ENCODE peak calls at places on chromosome 7, in nine cellular contexts. A is cardiac muscle cell, Y is pancreas, K is Panc1, B is GM06990, O is sigmoid colon, P is HCT116, F is stomach, I is tibial nerve. U is an unnamed sample. For H3K36me3 and H3K27me3, the result is how much of the 10 kb centered on the place peaks cover.

GRCh38 chr7:7207876-7208275 is 25.5 kb downstream of the C1GALT1 start:
- DNase-seq in K (no peak), Y (no peak), F (no peak), O (no peak), B (no peak), P (no peak), A (no peak), I (no peak), U (no peak)

GRCh38 chr7:151705744-151706567 is 171.0 kb downstream of the PRKAG2 start:
- DNase-seq in K (no peak), B (no peak), I (no peak), O (no peak), F (no peak), P (peak), Y (no peak), A (peak), U (peak)

GRCh38 chr7:55517191-55517633 is 55.1 kb downstream of the VOPP1 start:
- DNase-seq in B (peak), A (no peak), K (no peak), Y (no peak), P (no peak), O (no peak), F (no peak), I (no peak), U (no peak)

GRCh38 chr7:120550494-120551048 is 277.6 kb downstream of the KCND2 start:
- DNase-seq in P (no peak), K (no peak), I (no peak), Y (no peak), B (no peak), A (no peak), F (no peak), O (no peak), U (no peak)

GRCh38 chr7:21261627-21262564 is 166.0 kb upstream of the SP4 start:
- DNase-seq in B (peak), F (peak), P (peak), O (no peak), I (no peak), K (no peak), A (peak), Y (no peak), U (no peak)

GRCh38 chr7:68244411-68244810 is 1247.8 kb downstream of the TYW1 start:
- DNase-seq in F (no peak), P (no peak), B (no peak), I (no peak), O (no peak), Y (no peak), A (no peak), K (no peak), U (no peak)

GRCh38 chr7:150370612-150371071 is 2.0 kb downstream of the REPIN1 start:
- DNase-seq in Y (no peak), O (no peak), A (no peak), P (no peak), K (no peak), B (no peak), I (no peak), F (no peak), U (no peak)

GRCh38 chr7:135910393-135911036 is 66.6 kb downstream of the MTPN start:
- DNase-seq in O (no peak), I (no peak), A (no peak), F (no peak), K (no peak), B (no peak), P (no peak), Y (no peak), U (no peak)

GRCh38 chr7:130917669-130918128 is 183.7 kb upstream of the KLF14 start:
- DNase-seq in Y (no peak), I (no peak), P (no peak), O (no peak), B (no peak), A (no peak), K (no peak), F (no peak), U (no peak)

GRCh38 chr7:28678421-28678965 is 266.2 kb downstream of the CREB5 start:
- DNase-seq in A (no peak), Y (no peak), P (no peak), B (no peak), F (no peak), O (no peak), K (no peak), I (no peak), U (no peak)

GRCh38 chr7:46291064-46291463 is 370.0 kb upstream of the IGFBP3 start:
- DNase-seq in P (no peak), F (no peak), B (peak), Y (no peak), A (peak), K (no peak), I (no peak), O (no peak), U (no peak)

GRCh38 chr7:1555813-1556540 is at the start of gene TMEM184A:
- DNase-seq in K (no peak), P (peak), I (no peak), Y (peak), F (peak), A (peak), O (no peak), B (peak), U (peak)

GRCh38 chr7:22378199-22378961 is 21.4 kb upstream of the RAPGEF5 start:
- DNase-seq in I (no peak), K (no peak), B (no peak), P (no peak), O (no peak), F (no peak), Y (no peak), A (no peak), U (no peak)

GRCh38 chr7:1919539-1920265 is 249.6 kb downstream of the ELFN1 start:
- DNase-seq in I (no peak), F (peak), P (no peak), K (no peak), O (no peak), A (peak), B (no peak), Y (no peak), U (peak)

GRCh38 chr7:156473476-156474240 is 166.9 kb upstream of the RNF32 start:
- DNase-seq in P (peak), K (peak), A (peak), O (no peak), Y (peak), F (peak), B (no peak), I (no peak), U (no peak)

GRCh38 chr7:7157177-7157886 is 25.0 kb upstream of the C1GALT1 start:
- DNase-seq in K (no peak), Y (no peak), I (no peak), F (no peak), O (no peak), B (no peak), A (no peak), P (no peak), U (no peak)

GRCh38 chr7:5869691-5870090 is 10.9 kb upstream of the OCM start:
- DNase-seq in P (no peak), I (no peak), F (no peak), O (no peak), B (no peak), K (no peak), A (no peak), Y (no peak), U (no peak)

GRCh38 chr7:105800442-105800841 is 76.0 kb downstream of the ATXN7L1 start:
- DNase-seq in B (no peak), A (no peak), K (no peak), P (no peak), I (no peak), O (no peak), Y (no peak), F (no peak), U (no peak)

GRCh38 chr7:43201912-43202311 is 89.5 kb downstream of the HECW1 start:
- DNase-seq in A (no peak), F (no peak), I (no peak), Y (no peak), K (no peak), B (no peak), P (no peak), O (no peak), U (no peak)

GRCh38 chr7:83732305-83732704 is 83.4 kb upstream of the SEMA3E start:
- DNase-seq in K (no peak), F (no peak), O (no peak), I (no peak), A (no peak), Y (no peak), P (no peak), B (no peak), U (no peak)

GRCh38 chr7:117385340-117386124 is 41.8 kb downstream of the ASZ1 start:
- DNase-seq in P (peak), F (no peak), B (no peak), I (no peak), Y (no peak), A (peak), K (peak), O (no peak), U (no peak)

GRCh38 chr7:105932835-105933477 is 30.1 kb upstream of the CDHR3 start:
- DNase-seq in P (no peak), A (no peak), F (no peak), I (no peak), K (no peak), O (peak), B (no peak), Y (no peak), U (no peak)

GRCh38 chr7:32616625-32617024 is 121.3 kb downstream of the AVL9 start:
- DNase-seq in Y (no peak), B (no peak), F (no peak), A (peak), P (peak), I (peak), O (no peak), K (peak), U (no peak)

GRCh38 chr7:18503068-18503859 is 7.7 kb downstream of the HDAC9 start:
- DNase-seq in B (no peak), O (no peak), P (no peak), F (no peak), K (no peak), I (no peak), Y (no peak), A (no peak), U (no peak)

GRCh38 chr7:81638216-81638615 is 131.6 kb downstream of the HGF start:
- DNase-seq in F (no peak), P (no peak), I (no peak), Y (no peak), B (no peak), K (peak), A (no peak), O (no peak), U (no peak)

GRCh38 chr7:31122649-31123058 is 70.5 kb downstream of the ADCYAP1R1 start:
- DNase-seq in A (peak), K (peak), I (peak), F (peak), Y (peak), O (peak), B (peak), P (peak), U (peak)

GRCh38 chr7:124369310-124369709 is 336.4 kb upstream of the TMEM229A start:
- DNase-seq in F (no peak), O (no peak), K (no peak), Y (no peak), I (no peak), A (no peak), P (no peak), B (no peak), U (no peak)

GRCh38 chr7:81244213-81244612 is 325.4 kb upstream of the SEMA3C start:
- DNase-seq in K (no peak), Y (no peak), F (no peak), O (no peak), A (no peak), B (no peak), I (no peak), P (peak), U (no peak)

GRCh38 chr7:73473636-73474035 is 40.1 kb downstream of the FZD9 start:
- DNase-seq in I (no peak), A (no peak), O (no peak), Y (no peak), B (no peak), F (no peak), P (no peak), K (no peak), U (no peak)

GRCh38 chr7:73470208-73470607 is 36.6 kb downstream of the FZD9 start:
- DNase-seq in A (no peak), B (no peak), P (no peak), O (no peak), I (no peak), Y (no peak), K (no peak), F (no peak), U (no peak)
- H3K36me3 ChIP-seq in A (half or more), B (under half), P (under half), O (under half), I (half or more), Y (under half), K (under half), F (half or more), U (half or more)

GRCh38 chr7:37853468-37853867 is 5.1 kb downstream of the NME8 start:
- DNase-seq in P (peak), A (peak), F (no peak), B (no peak), K (no peak), Y (no peak), I (no peak), O (no peak), U (no peak)
- TF ChIP-seq CTCF in P (peak), A (peak), F (no peak), B (peak), K (peak), Y (peak), I (no peak), O (no peak), U (peak)

GRCh38 chr7:100722480-100723212 is 2.4 kb downstream of the EPO start:
- DNase-seq in A (no peak), K (no peak), O (no peak), F (no peak), I (no peak), P (no peak), Y (peak), B (no peak), U (no peak)
- H3K27me3 ChIP-seq in A (under half), K (under half), O (under half), F (under half), I (under half), P (under half), Y (under half), B (under half), U (under half)

DNA sequence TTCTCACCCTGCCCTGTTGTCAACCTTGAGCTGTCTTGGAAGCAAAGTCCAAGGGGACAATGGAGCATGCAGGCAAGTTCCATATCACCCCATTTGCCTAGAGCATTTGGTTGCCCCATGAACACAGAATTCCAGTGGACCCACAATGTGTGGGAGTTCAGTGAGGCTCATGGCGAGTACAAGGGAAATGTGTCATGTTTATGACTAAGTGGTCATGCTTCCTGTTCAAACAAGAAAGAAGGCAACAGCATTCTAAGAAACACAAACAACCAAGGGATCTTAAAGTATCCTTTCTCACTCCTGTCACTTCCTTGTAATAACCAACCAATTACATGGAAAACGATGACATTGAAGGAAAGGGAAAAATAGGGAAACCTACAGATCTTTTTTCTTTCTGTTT is 513.0 kb downstream of the INHBA start:
- DNase-seq in A (no peak), F (no peak), I (no peak), K (peak), B (no peak), Y (no peak), P (peak), O (no peak), U (no peak)
- H3K36me3 ChIP-seq in A (under half), F (under half), I (under half), K (under half), B (under half), Y (under half), P (under half), O (under half), U (under half)